ENCODE peak calls at places on chromosomes 6 and 20, in five cellular contexts. L is mucosa of descending colon, D is NCI-H460, X is A549, Y is ACHN. Q is an unnamed sample.

GRCh38 chr6:149335924-149336323 is 18.4 kb downstream of the TAB2 start:
- DNase-seq in L (no peak), D (no peak), X (no peak), Y (peak), Q (no peak)

GRCh38 chr6:27495386-27496135 is 22.7 kb upstream of the ZNF184 start:
- DNase-seq in L (no peak), D (peak), X (peak), Y (peak), Q (peak)

GRCh38 chr20:62611794-62612193 is 30.5 kb upstream of the SLCO4A1 start:
- DNase-seq in L (peak), D (no peak), X (no peak), Y (no peak), Q (no peak)

GRCh38 chr20:63080811-63081210 is 74.0 kb upstream of the BHLHE23 start:
- DNase-seq in L (no peak), D (no peak), X (no peak), Y (no peak), Q (no peak)

GRCh38 chr6:5276596-5276995 is 15.3 kb downstream of the FARS2 start:
- DNase-seq in L (no peak), D (no peak), X (no peak), Y (no peak), Q (no peak)

GRCh38 chr20:38806855-38807655 is 1.6 kb downstream of the PPP1R16B start:
- DNase-seq in L (peak), D (no peak), X (no peak), Y (no peak), Q (no peak)

GRCh38 chr20:370977-371754 is 9.4 kb upstream of the TRIB3 start:
- DNase-seq in L (no peak), D (no peak), X (no peak), Y (no peak), Q (no peak)

GRCh38 chr6:111681856-111682255 is 76.2 kb upstream of the TRAF3IP2 start:
- DNase-seq in L (no peak), D (no peak), X (no peak), Y (no peak), Q (no peak)

GRCh38 chr6:100466410-100467143 is 1.9 kb upstream of the SIM1 start:
- DNase-seq in L (no peak), D (no peak), X (no peak), Y (no peak), Q (no peak)